ENCODE peak calls at places on chromosomes 1 and 21, in six cellular contexts. U is GM10248, A is HT1080, O is iPS-NIHi11, F is dermis blood vessel endothelial cell, C is Right ventricle myocardium superior. X is an unnamed sample.

GRCh38 chr1:198291036-198291435 is 134.2 kb downstream of the NEK7 start:
- DNase-seq in A (no peak), U (no peak), O (peak), F (no peak), C (no peak), X (no peak)

GRCh38 chr1:205325334-205325884 is 3.9 kb upstream of the NUAK2 start:
- DNase-seq in C (no peak), U (peak), F (peak), A (peak), O (peak), X (peak)

GRCh38 chr1:28246427-28246832 is 10.5 kb downstream of the ATP5IF1 start:
- DNase-seq in O (no peak), C (no peak), F (peak), U (no peak), A (no peak), X (peak)

GRCh38 chr21:17780539-17780938 is 38.6 kb downstream of the C21orf91 start:
- DNase-seq in F (peak), C (no peak), O (no peak), U (peak), A (peak), X (no peak)

GRCh38 chr21:45050786-45051489 is 23.4 kb upstream of the ADARB1 start:
- DNase-seq in F (peak), C (no peak), A (no peak), O (no peak), U (no peak), X (peak)

GRCh38 chr1:100834779-100835645 is 59.6 kb downstream of the EXTL2 start:
- DNase-seq in O (peak), C (no peak), A (no peak), U (peak), F (peak), X (peak)

GRCh38 chr1:51266791-51267190 is 30.7 kb downstream of the RNF11 start:
- DNase-seq in C (no peak), A (no peak), F (no peak), O (no peak), U (no peak), X (no peak)

GRCh38 chr1:11071463-11072215 is 11.8 kb upstream of the SRM start:
- DNase-seq in U (no peak), F (no peak), A (no peak), O (no peak), C (no peak), X (no peak)

GRCh38 chr1:24481098-24481497 is 21.5 kb upstream of the RCAN3 start:
- DNase-seq in F (no peak), A (no peak), O (peak), C (no peak), U (peak), X (no peak)

GRCh38 chr1:56411484-56412180 is 167.7 kb downstream of the PLPP3 start:
- DNase-seq in C (peak), O (no peak), U (no peak), A (no peak), F (peak), X (no peak)

GRCh38 chr1:14980801-14981200 is 172.7 kb upstream of the TMEM51 start:
- DNase-seq in C (no peak), O (no peak), U (no peak), A (peak), F (no peak), X (no peak)

X was measured in PC-3.